ENCODE peak calls at places on chromosomes 1 and 21, in four cellular contexts. R, H, C and L are unnamed samples.

GRCh38 chr1:70542040-70542439 is 131.0 kb downstream of the CTH start:
- DNase-seq in R (no peak), H (no peak), C (no peak), L (no peak)

GRCh38 chr1:39387452-39387851 is 104.0 kb upstream of the BMP8A start:
- DNase-seq in R (peak), H (no peak), C (peak), L (peak)

GRCh38 chr1:46446646-46447498 is 42.8 kb upstream of the DMBX1 start:
- DNase-seq in R (peak), H (peak), C (peak), L (peak)

GRCh38 chr1:38071530-38072266 is 25.1 kb upstream of the POU3F1 start:
- DNase-seq in R (peak), H (no peak), C (peak), L (peak)

GRCh38 chr1:36128126-36128904 is 3.3 kb upstream of the COL8A2 start:
- DNase-seq in R (peak), H (no peak), C (no peak), L (no peak)

GRCh38 chr21:33578214-33578613 is 10.3 kb downstream of the DONSON start:
- DNase-seq in R (no peak), H (no peak), C (no peak), L (no peak)

GRCh38 chr1:207103892-207104373 is at the start of gene C4BPA:
- DNase-seq in R (no peak), H (no peak), C (peak), L (peak)

GRCh38 chr1:167066333-167067122 is 23.6 kb downstream of the GPA33 start:
- DNase-seq in R (peak), H (peak), C (peak), L (peak)

GRCh38 chr1:65075123-65075976 is 72.7 kb upstream of the AK4 start:
- DNase-seq in R (peak), H (peak), C (peak), L (peak)

GRCh38 chr1:93768380-93768863 is 86.8 kb upstream of the BCAR3 start:
- DNase-seq in R (peak), H (no peak), C (no peak), L (no peak)

GRCh38 chr1:219329606-219330005 is 155.9 kb downstream of the LYPLAL1 start:
- DNase-seq in R (no peak), H (no peak), C (no peak), L (no peak)

GRCh38 chr1:22111620-22112019 is 31.3 kb downstream of the WNT4 start:
- DNase-seq in R (peak), H (no peak), C (no peak), L (no peak)

GRCh38 chr1:154436433-154436832 is 31.3 kb downstream of the IL6R start:
- DNase-seq in R (no peak), H (no peak), C (no peak), L (no peak)
- TF ChIP-seq PHF8 in R (no peak), H (no peak), C (no peak), L (no peak)

DNA sequence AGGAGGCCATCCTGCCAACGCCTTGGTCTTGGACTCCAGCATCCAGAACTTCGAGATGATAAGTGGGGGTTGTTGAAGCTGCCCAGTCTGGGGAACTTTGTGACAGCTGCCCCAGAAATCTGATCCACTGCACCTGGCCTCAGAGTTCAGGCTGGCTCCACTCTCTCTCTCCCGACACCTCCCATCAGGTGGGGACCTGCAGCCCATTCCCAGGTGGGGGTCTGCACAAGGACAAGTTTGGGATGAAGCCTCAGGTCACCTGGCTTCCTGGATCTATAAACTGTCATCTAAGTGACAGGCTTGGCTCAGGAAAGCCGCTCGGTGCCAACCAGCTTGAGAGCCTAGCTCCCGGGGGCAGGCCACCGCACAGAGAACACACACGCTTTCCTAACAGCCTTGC is 42.4 kb upstream of the LBR start:
- DNase-seq in R (no peak), H (no peak), C (no peak), L (no peak)
- TF ChIP-seq PHF8 in R (no peak), H (no peak), C (no peak), L (no peak)

DNA sequence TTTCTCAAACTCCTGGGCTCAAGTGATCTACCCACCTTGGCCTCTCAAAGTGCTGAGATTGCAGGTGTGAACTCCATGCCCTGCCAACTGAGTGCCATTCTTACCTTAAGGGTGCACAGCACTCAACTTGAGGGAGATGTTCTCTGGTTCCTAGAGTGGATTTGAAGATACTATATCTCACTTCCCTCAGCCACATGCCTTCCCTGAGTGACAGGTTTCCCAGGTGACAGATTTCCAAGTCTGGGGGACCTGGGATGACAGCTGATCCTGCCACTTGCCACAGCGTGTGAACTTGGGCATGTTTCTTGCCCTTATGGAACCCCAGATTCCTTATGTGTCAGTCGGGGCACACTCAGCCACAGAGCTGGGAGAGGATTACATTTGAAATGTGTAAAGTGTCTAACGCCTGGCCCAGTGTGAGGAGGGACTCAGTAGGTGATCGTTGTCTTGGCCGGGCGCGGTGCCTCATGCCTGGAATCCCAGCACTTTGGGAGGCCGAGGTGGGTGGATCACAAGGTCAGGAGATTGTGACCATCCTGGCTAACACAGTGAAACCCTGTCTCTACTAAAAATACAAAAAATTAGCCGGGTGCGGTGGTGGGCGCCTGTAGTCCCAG is 29.6 kb upstream of the BTG2 start:
- DNase-seq in R (no peak), H (no peak), C (no peak), L (no peak)
- TF ChIP-seq PHF8 in R (no peak), H (no peak), C (no peak), L (no peak)

GRCh38 chr1:108847464-108847863 is 9.4 kb downstream of the AKNAD1 start:
- DNase-seq in R (no peak), H (no peak), C (no peak), L (no peak)
- TF ChIP-seq PHF8 in R (no peak), H (no peak), C (no peak), L (no peak)

DNA sequence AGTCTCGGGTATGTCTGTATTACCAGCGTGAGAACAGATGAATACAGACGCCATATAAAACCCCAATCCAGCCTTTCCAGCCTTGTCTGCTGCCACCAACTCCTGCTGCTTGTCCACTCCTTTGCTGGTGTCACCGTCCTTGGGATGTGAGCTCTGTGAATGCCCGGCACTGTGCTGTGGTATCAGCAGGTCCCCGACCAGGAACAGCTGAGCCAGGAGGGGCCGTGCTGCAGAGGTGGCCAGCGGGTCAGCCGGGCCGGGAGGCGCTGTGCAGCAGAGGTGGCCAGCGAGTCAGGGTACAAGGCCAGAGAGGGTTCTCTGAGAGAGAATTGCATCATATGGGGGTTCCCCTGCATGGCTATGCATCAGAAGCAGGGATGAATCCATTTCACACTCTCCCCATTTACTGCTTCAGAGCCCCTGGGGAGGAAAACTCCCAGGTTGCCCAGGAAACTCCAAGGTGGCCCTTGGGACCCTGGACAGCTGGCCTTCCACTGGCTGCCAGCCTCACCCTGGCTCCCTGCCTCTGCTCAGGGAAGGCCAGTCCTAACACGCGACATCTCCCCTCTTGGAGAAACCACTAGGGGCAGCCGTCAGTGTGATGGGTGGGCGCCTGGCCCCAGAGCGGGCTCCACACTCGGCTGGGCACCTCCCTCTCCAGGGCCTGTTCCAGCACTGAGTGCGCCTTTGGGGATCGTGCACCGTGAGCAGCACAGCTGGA is 122.4 kb upstream of the COL6A1 start:
- DNase-seq in R (no peak), H (peak), C (peak), L (no peak)
- TF ChIP-seq PHF8 in R (no peak), H (no peak), C (no peak), L (no peak)

GRCh38 chr1:77322061-77322900 is 40.5 kb downstream of the AK5 start:
- DNase-seq in R (peak), H (no peak), C (peak), L (peak)
- TF ChIP-seq PHF8 in R (no peak), H (no peak), C (no peak), L (no peak)

GRCh38 chr1:232271991-232272589 is 357.8 kb downstream of the SIPA1L2 start:
- DNase-seq in R (no peak), H (no peak), C (no peak), L (no peak)
- TF ChIP-seq PHF8 in R (no peak), H (no peak), C (no peak), L (no peak)